ENCODE peak calls at places on chromosomes 5 and 9, in four cellular contexts. One of them, this sample, is unnamed.

GRCh38 chr9:15622596-15622995 is 69.8 kb downstream of the CCDC171 start:
- DNase-seq in GM13977: no peak
- DNase-seq in tibial nerve: no peak
- DNase-seq in fibroblast of mammary gland: peak
- DNase-seq in this sample: peak

GRCh38 chr5:6728795-6729183 is 15.6 kb downstream of the TENT4A start:
- DNase-seq in fibroblast of mammary gland: no peak
- DNase-seq in GM13977: no peak
- DNase-seq in tibial nerve: no peak
- DNase-seq in this sample: no peak

GRCh38 chr9:132507670-132508469 is 74.5 kb upstream of the BARHL1 start:
- DNase-seq in fibroblast of mammary gland: peak
- DNase-seq in GM13977: peak
- DNase-seq in tibial nerve: peak
- DNase-seq in this sample: peak

GRCh38 chr5:33319151-33319550 is 121.6 kb upstream of the TARS1 start:
- DNase-seq in tibial nerve: no peak
- DNase-seq in fibroblast of mammary gland: peak
- DNase-seq in GM13977: no peak
- DNase-seq in this sample: no peak

GRCh38 chr5:77167695-77168111 is 42.8 kb upstream of the PDE8B start:
- DNase-seq in GM13977: no peak
- DNase-seq in fibroblast of mammary gland: peak
- DNase-seq in tibial nerve: no peak
- DNase-seq in this sample: no peak

GRCh38 chr5:69129413-69129812 is 35.6 kb downstream of the SLC30A5 start:
- DNase-seq in GM13977: no peak
- DNase-seq in tibial nerve: no peak
- DNase-seq in fibroblast of mammary gland: peak
- DNase-seq in this sample: no peak

GRCh38 chr5:147673276-147673675 is 109.3 kb downstream of the JAKMIP2 start:
- DNase-seq in fibroblast of mammary gland: no peak
- DNase-seq in tibial nerve: no peak
- DNase-seq in GM13977: no peak
- DNase-seq in this sample: no peak

GRCh38 chr5:41526699-41527098 is 16.3 kb upstream of the PLCXD3 start:
- DNase-seq in tibial nerve: no peak
- DNase-seq in GM13977: no peak
- DNase-seq in fibroblast of mammary gland: no peak
- DNase-seq in this sample: no peak

GRCh38 chr5:139910901-139911300 is 115.3 kb downstream of the PSD2 start:
- DNase-seq in tibial nerve: no peak
- DNase-seq in fibroblast of mammary gland: no peak
- DNase-seq in GM13977: no peak
- DNase-seq in this sample: no peak

GRCh38 chr9:105425817-105426433 is 21.9 kb upstream of the FSD1L start:
- DNase-seq in fibroblast of mammary gland: peak
- DNase-seq in GM13977: peak
- DNase-seq in tibial nerve: no peak
- DNase-seq in this sample: peak

GRCh38 chr5:157612581-157612980 is 37.0 kb upstream of the ADAM19 start:
- DNase-seq in fibroblast of mammary gland: no peak
- DNase-seq in tibial nerve: no peak
- DNase-seq in GM13977: no peak
- DNase-seq in this sample: no peak

GRCh38 chr5:74034738-74035137 is 408.7 kb downstream of the ARHGEF28 start:
- DNase-seq in GM13977: no peak
- DNase-seq in fibroblast of mammary gland: peak
- DNase-seq in tibial nerve: no peak
- DNase-seq in this sample: peak

This sample was measured in NCI-H2227 treated with DMSO at 0.1 percent for 48 hours.